ENCODE peak calls at places on chromosomes 11 and 22, in six cellular contexts. F is amygdala; V is left ventricle myocardium superior; C is GM12865; O is stimulated activated CD4-positive, alpha-beta T cell treated with anti-CD3 and anti-CD28 coated beads, Interleukin-2, amount 100 ng/mL, for 48 hours; W is RWPE1. G is an unnamed sample.

GRCh38 chr11:3044004-3044403 is 13.2 kb downstream of the CARS1 start:
- DNase-seq in W (no peak), F (no peak), C (no peak), V (no peak), O (no peak), G (no peak)

GRCh38 chr11:107816028-107816427 is 42.6 kb downstream of the SLC35F2 start:
- DNase-seq in V (no peak), W (no peak), F (no peak), C (no peak), O (no peak), G (no peak)

GRCh38 chr11:96481204-96481603 is 91.4 kb downstream of the JRKL start:
- DNase-seq in C (no peak), F (no peak), O (no peak), V (no peak), W (no peak), G (no peak)

GRCh38 chr11:44333271-44334218 is 23.6 kb upstream of the ALX4 start:
- DNase-seq in V (no peak), W (no peak), C (no peak), F (no peak), O (no peak), G (no peak)

GRCh38 chr22:44585559-44586121 is 87.6 kb upstream of the RTL6 start:
- DNase-seq in F (no peak), O (no peak), C (no peak), V (peak; percentile 10), W (no peak), G (peak; percentile 46)

GRCh38 chr11:114111369-114112042 is 52.0 kb downstream of the ZBTB16 start:
- DNase-seq in C (no peak), F (no peak), V (no peak), O (no peak), W (no peak), G (no peak)

GRCh38 chr11:132134322-132134721 is 763.9 kb downstream of the NTM start:
- DNase-seq in V (no peak), F (no peak), W (peak; percentile 30), C (no peak), O (no peak), G (no peak)

GRCh38 chr22:39898997-39899396 is 1.9 kb upstream of the GRAP2 start:
- DNase-seq in O (no peak), V (no peak), W (no peak), C (peak; percentile 89), F (no peak), G (no peak)

GRCh38 chr11:2795491-2795991 is 90.0 kb downstream of the CDKN1C start:
- DNase-seq in W (no peak), F (no peak), C (no peak), V (no peak), O (no peak), G (peak; percentile 44)

GRCh38 chr11:127493330-127493729 is 492.8 kb upstream of the KIRREL3 start:
- DNase-seq in O (no peak), W (no peak), V (no peak), C (peak; percentile 31), F (no peak), G (no peak)

G was measured in activated effector memory CD4-positive, alpha-beta T cell treated with anti-CD3 and anti-CD28 coated beads, Interleukin-2, amount 50 U/mL, for 16 hours.